ENCODE peak calls at places on chromosomes 5 and 9, in eight cellular contexts. L is OCI-LY7, S is SK-N-SH, R is HCT116, V is neural progenitor cell, M is GM23338, B is PC-3, T is MM.1S. W is an unnamed sample.

GRCh38 chr9:131476777-131477345 is 25.9 kb upstream of the POMT1 start:
- DNase-seq in L (no peak), S (no peak), R (no peak), V (no peak), M (no peak), B (no peak), T (no peak), W (no peak)

GRCh38 chr5:89179761-89180160 is 296.8 kb upstream of the MEF2C start:
- DNase-seq in L (no peak), S (no peak), R (no peak), V (no peak), M (no peak), B (no peak), T (no peak), W (no peak)

GRCh38 chr5:61052870-61053269 is 107.9 kb downstream of the NDUFAF2 start:
- DNase-seq in L (no peak), S (no peak), R (peak; percentile 93), V (no peak), M (no peak), B (peak; percentile 92), T (no peak), W (peak; percentile 55)

GRCh38 chr5:166562246-166562645 is 1729.2 kb upstream of the WWC1 start:
- DNase-seq in L (no peak), S (no peak), R (no peak), V (no peak), M (peak; percentile 3), B (no peak), T (no peak), W (no peak)

GRCh38 chr9:92187390-92187789 is 72.2 kb upstream of the SPTLC1 start:
- DNase-seq in L (no peak), S (no peak), R (no peak), V (no peak), M (no peak), B (no peak), T (no peak), W (no peak)

GRCh38 chr5:53095931-53096525 is 13.5 kb downstream of the MOCS2 start:
- DNase-seq in L (peak; percentile 51), S (peak; percentile 37), R (peak; percentile 49), V (peak; percentile 35), M (peak; percentile 67), B (peak; percentile 80), T (peak; percentile 61), W (peak; percentile 64)

GRCh38 chr5:72290356-72291133 is 29.5 kb downstream of the MRPS27 start:
- DNase-seq in L (peak; percentile 64), S (no peak), R (no peak), V (no peak), M (no peak), B (no peak), T (no peak), W (no peak)

GRCh38 chr5:3140117-3140516 is 388.6 kb upstream of the IRX2 start:
- DNase-seq in L (no peak), S (no peak), R (no peak), V (no peak), M (no peak), B (no peak), T (no peak), W (no peak)

GRCh38 chr5:158119852-158120708 is 261.1 kb upstream of the CLINT1 start:
- DNase-seq in L (no peak), S (no peak), R (no peak), V (no peak), M (no peak), B (peak; percentile 91), T (no peak), W (no peak)

GRCh38 chr5:137563301-137563645 is 64.1 kb upstream of the SPOCK1 start:
- DNase-seq in L (no peak), S (no peak), R (no peak), V (no peak), M (no peak), B (no peak), T (no peak), W (no peak)

GRCh38 chr5:56415356-56415765 is 182.2 kb upstream of the ANKRD55 start:
- DNase-seq in L (peak; percentile 93), S (no peak), R (no peak), V (no peak), M (no peak), B (no peak), T (peak; percentile 81), W (peak; percentile 73)

GRCh38 chr9:116494815-116495634 is 192.1 kb upstream of the TRIM32 start:
- DNase-seq in L (peak; percentile 30), S (no peak), R (peak; percentile 35), V (peak; percentile 59), M (peak; percentile 83), B (peak; percentile 46), T (peak; percentile 61), W (peak; percentile 49)

GRCh38 chr5:99773290-99773689 is 761.9 kb upstream of the FAM174A start:
- DNase-seq in L (no peak), S (no peak), R (no peak), V (no peak), M (no peak), B (no peak), T (no peak), W (no peak)

GRCh38 chr9:131179561-131180219 is 54.3 kb downstream of the NUP214 start:
- DNase-seq in L (peak; percentile 62), S (no peak), R (no peak), V (no peak), M (no peak), B (no peak), T (no peak), W (no peak)

GRCh38 chr5:151267481-151268275 is 14.7 kb downstream of the GM2A start:
- DNase-seq in L (no peak), S (no peak), R (no peak), V (no peak), M (no peak), B (peak; percentile 30), T (no peak), W (no peak)

GRCh38 chr5:126414874-126415502 is 8.2 kb upstream of the GRAMD2B start:
- DNase-seq in L (no peak), S (no peak), R (no peak), V (no peak), M (no peak), B (peak; percentile 2), T (no peak), W (peak; percentile 16)

GRCh38 chr5:14915291-14915976 is 43.9 kb upstream of the ANKH start:
- DNase-seq in L (no peak), S (no peak), R (no peak), V (no peak), M (no peak), B (no peak), T (no peak), W (peak; percentile 21)

GRCh38 chr5:73494716-73495115 is 3.5 kb upstream of the BTF3 start:
- DNase-seq in L (no peak), S (no peak), R (no peak), V (no peak), M (no peak), B (no peak), T (no peak), W (no peak)

GRCh38 chr9:117720555-117720954 is 16.4 kb downstream of the TLR4 start:
- DNase-seq in L (no peak), S (no peak), R (no peak), V (no peak), M (no peak), B (no peak), T (no peak), W (peak; percentile 13)

GRCh38 chr9:114035845-114036785 is 42.0 kb downstream of the AMBP start:
- DNase-seq in L (no peak), S (no peak), R (no peak), V (no peak), M (no peak), B (no peak), T (no peak), W (no peak)

DNA sequence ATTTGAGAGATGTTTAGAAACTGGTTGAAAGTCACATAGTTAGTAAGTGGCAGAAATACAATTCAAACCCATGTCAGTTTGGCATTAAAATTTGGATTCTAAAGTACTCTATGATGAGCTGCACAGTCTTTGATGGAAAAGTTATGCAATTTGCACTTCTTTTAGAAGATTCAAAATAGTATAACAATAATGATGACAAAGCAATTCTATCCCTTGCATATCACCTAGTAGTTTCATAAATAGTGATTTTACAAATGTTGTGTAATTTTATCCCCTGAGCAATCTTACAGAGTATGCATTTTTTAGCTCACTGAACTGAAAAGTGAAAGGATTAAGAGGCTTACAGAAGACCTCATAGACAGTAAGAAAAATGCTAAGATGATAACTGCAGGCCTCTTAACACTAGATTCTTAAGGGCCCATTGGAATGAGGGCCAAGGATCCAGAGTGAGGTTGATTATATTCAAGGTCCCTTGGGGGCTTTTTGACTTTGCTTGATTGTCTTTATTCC is 3.7 kb downstream of the C5orf46 start:
- DNase-seq in L (no peak), S (no peak), R (no peak), V (no peak), M (no peak), B (no peak), T (no peak), W (no peak)
- TF ChIP-seq CTCF in L (no peak), S (no peak), R (no peak), V (no peak), M (no peak), B (no peak), T (no peak), W (no peak)

GRCh38 chr5:172189693-172190296 is 1.8 kb upstream of the STK10 start:
- DNase-seq in L (no peak), S (no peak), R (no peak), V (no peak), M (no peak), B (no peak), T (no peak), W (no peak)
- H2AFZ ChIP-seq in L (no peak overlapping the region), S (no peak overlapping the region), R (no peak overlapping the region), V (peak overlapping the region; percentile 97), M (peak overlapping the region; percentile 90), B (no peak overlapping the region), T (no peak overlapping the region), W (peak overlapping the region; percentile 43)

GRCh38 chr9:104905931-104906330 is 22.0 kb downstream of the ABCA1 start:
- DNase-seq in L (no peak), S (no peak), R (no peak), V (no peak), M (no peak), B (no peak), T (no peak), W (no peak)

GRCh38 chr9:104905153-104905901 is 22.6 kb downstream of the ABCA1 start:
- DNase-seq in L (no peak), S (no peak), R (no peak), V (no peak), M (no peak), B (no peak), T (no peak), W (no peak)

GRCh38 chr9:104906441-104907277 is 21.3 kb downstream of the ABCA1 start:
- DNase-seq in L (no peak), S (no peak), R (no peak), V (no peak), M (no peak), B (peak; percentile 48), T (no peak), W (no peak)

GRCh38 chr9:104900871-104901270 is 27.1 kb downstream of the ABCA1 start:
- DNase-seq in L (no peak), S (no peak), R (no peak), V (no peak), M (no peak), B (no peak), T (no peak), W (no peak)

GRCh38 chr9:104903609-104904008 is 24.3 kb downstream of the ABCA1 start:
- DNase-seq in L (no peak), S (no peak), R (no peak), V (no peak), M (no peak), B (no peak), T (no peak), W (peak; percentile 70)
- TF ChIP-seq EZH2phosphoT487 in L (no peak), S (no peak), R (no peak), V (no peak), M (no peak), B (no peak), T (no peak), W (no peak)

GRCh38 chr9:126228779-126229444 is 97.7 kb upstream of the MVB12B start:
- DNase-seq in L (peak; percentile 55), S (peak; percentile 90), R (peak; percentile 53), V (peak; percentile 89), M (peak; percentile 90), B (peak; percentile 72), T (peak; percentile 40), W (peak; percentile 85)
- TF ChIP-seq CTCF in L (peak; percentile 88), S (peak; percentile 89), R (peak; percentile 88), V (peak; percentile 92), M (peak; percentile 79), B (peak; percentile 80), T (peak; percentile 89), W (peak; percentile 96)